ENCODE peak calls at places on chromosomes 11 and 22, in five cellular contexts. One of them, this sample, is unnamed. For H3K4me1, the result is how much of the 10 kb centered on the place peaks cover.

GRCh38 chr11:3108183-3108721 is 51.0 kb upstream of the CARS1 start:
- DNase-seq in osteoblast: no peak
- DNase-seq in transverse colon: peak
- DNase-seq in effector memory CD4-positive, alpha-beta T cell: no peak
- DNase-seq in naive thymus-derived CD4-positive, alpha-beta T cell: no peak
- DNase-seq in this sample: no peak

GRCh38 chr11:75691804-75692203 is 23.0 kb upstream of the MAP6 start:
- DNase-seq in osteoblast: no peak
- DNase-seq in naive thymus-derived CD4-positive, alpha-beta T cell: no peak
- DNase-seq in transverse colon: no peak
- DNase-seq in effector memory CD4-positive, alpha-beta T cell: no peak
- DNase-seq in this sample: no peak

GRCh38 chr11:129815596-129816461 is at the start of gene TMEM45B:
- DNase-seq in effector memory CD4-positive, alpha-beta T cell: no peak
- DNase-seq in transverse colon: peak
- DNase-seq in osteoblast: peak
- DNase-seq in naive thymus-derived CD4-positive, alpha-beta T cell: peak
- DNase-seq in this sample: no peak

GRCh38 chr11:71181566-71181965 is 70.8 kb downstream of the SHANK2 start:
- DNase-seq in transverse colon: no peak
- DNase-seq in effector memory CD4-positive, alpha-beta T cell: no peak
- DNase-seq in naive thymus-derived CD4-positive, alpha-beta T cell: no peak
- DNase-seq in osteoblast: no peak
- DNase-seq in this sample: no peak

GRCh38 chr11:126890561-126890960 is 110.0 kb downstream of the KIRREL3 start:
- DNase-seq in transverse colon: no peak
- DNase-seq in naive thymus-derived CD4-positive, alpha-beta T cell: no peak
- DNase-seq in effector memory CD4-positive, alpha-beta T cell: no peak
- DNase-seq in osteoblast: no peak
- DNase-seq in this sample: no peak

GRCh38 chr22:49150801-49151221 is 676.9 kb downstream of the BRD1 start:
- DNase-seq in transverse colon: no peak
- DNase-seq in osteoblast: no peak
- DNase-seq in effector memory CD4-positive, alpha-beta T cell: no peak
- DNase-seq in naive thymus-derived CD4-positive, alpha-beta T cell: no peak
- DNase-seq in this sample: no peak

GRCh38 chr11:46879056-46879585 is 33.0 kb upstream of the CKAP5 start:
- DNase-seq in naive thymus-derived CD4-positive, alpha-beta T cell: no peak
- DNase-seq in osteoblast: no peak
- DNase-seq in transverse colon: no peak
- DNase-seq in effector memory CD4-positive, alpha-beta T cell: no peak
- DNase-seq in this sample: peak

GRCh38 chr11:134802116-134802515 is 390.1 kb upstream of the B3GAT1 start:
- DNase-seq in effector memory CD4-positive, alpha-beta T cell: no peak
- DNase-seq in osteoblast: no peak
- DNase-seq in naive thymus-derived CD4-positive, alpha-beta T cell: no peak
- DNase-seq in transverse colon: no peak
- DNase-seq in this sample: no peak

GRCh38 chr22:24807284-24807950 is 1.4 kb downstream of the SGSM1 start:
- DNase-seq in osteoblast: peak
- DNase-seq in naive thymus-derived CD4-positive, alpha-beta T cell: peak
- DNase-seq in transverse colon: peak
- DNase-seq in effector memory CD4-positive, alpha-beta T cell: no peak
- DNase-seq in this sample: no peak

GRCh38 chr11:66330931-66331330 is 5.3 kb downstream of the RIN1 start:
- DNase-seq in transverse colon: no peak
- DNase-seq in naive thymus-derived CD4-positive, alpha-beta T cell: no peak
- DNase-seq in osteoblast: no peak
- DNase-seq in effector memory CD4-positive, alpha-beta T cell: no peak
- DNase-seq in this sample: no peak

GRCh38 chr11:2168286-2169000 is 3.2 kb downstream of the TH start:
- DNase-seq in naive thymus-derived CD4-positive, alpha-beta T cell: no peak
- DNase-seq in effector memory CD4-positive, alpha-beta T cell: no peak
- DNase-seq in osteoblast: peak
- DNase-seq in transverse colon: no peak
- DNase-seq in this sample: no peak

GRCh38 chr11:27864046-27865025 is 164.1 kb upstream of the BDNF start:
- DNase-seq in effector memory CD4-positive, alpha-beta T cell: no peak
- DNase-seq in osteoblast: no peak
- DNase-seq in naive thymus-derived CD4-positive, alpha-beta T cell: no peak
- DNase-seq in transverse colon: peak
- DNase-seq in this sample: no peak

GRCh38 chr22:19663286-19663815 is 51.0 kb upstream of the SEPTIN5 start:
- DNase-seq in effector memory CD4-positive, alpha-beta T cell: no peak
- DNase-seq in osteoblast: peak
- DNase-seq in transverse colon: peak
- DNase-seq in naive thymus-derived CD4-positive, alpha-beta T cell: no peak
- DNase-seq in this sample: peak

GRCh38 chr11:115552773-115553438 is 48.7 kb upstream of the CADM1 start:
- DNase-seq in transverse colon: no peak
- DNase-seq in naive thymus-derived CD4-positive, alpha-beta T cell: no peak
- DNase-seq in effector memory CD4-positive, alpha-beta T cell: no peak
- DNase-seq in osteoblast: no peak
- DNase-seq in this sample: no peak

GRCh38 chr11:20671856-20672546 is 2.6 kb downstream of the NELL1 start:
- DNase-seq in naive thymus-derived CD4-positive, alpha-beta T cell: no peak
- DNase-seq in osteoblast: peak
- DNase-seq in effector memory CD4-positive, alpha-beta T cell: no peak
- DNase-seq in transverse colon: no peak
- DNase-seq in this sample: no peak

GRCh38 chr11:3217751-3218482 is 696 bp downstream of the MRGPRG start:
- DNase-seq in effector memory CD4-positive, alpha-beta T cell: no peak
- DNase-seq in osteoblast: peak
- DNase-seq in transverse colon: peak
- DNase-seq in naive thymus-derived CD4-positive, alpha-beta T cell: no peak
- DNase-seq in this sample: no peak

GRCh38 chr11:77502501-77502900 is 28.6 kb upstream of the PAK1 start:
- DNase-seq in osteoblast: peak
- DNase-seq in effector memory CD4-positive, alpha-beta T cell: no peak
- DNase-seq in transverse colon: no peak
- DNase-seq in naive thymus-derived CD4-positive, alpha-beta T cell: no peak
- DNase-seq in this sample: no peak

GRCh38 chr22:27730649-27731433 is 70.7 kb downstream of the MN1 start:
- DNase-seq in osteoblast: no peak
- DNase-seq in naive thymus-derived CD4-positive, alpha-beta T cell: no peak
- DNase-seq in transverse colon: no peak
- DNase-seq in effector memory CD4-positive, alpha-beta T cell: no peak
- DNase-seq in this sample: no peak

GRCh38 chr11:94793002-94793401 is 24.8 kb downstream of the AMOTL1 start:
- DNase-seq in naive thymus-derived CD4-positive, alpha-beta T cell: no peak
- DNase-seq in osteoblast: no peak
- DNase-seq in transverse colon: no peak
- DNase-seq in effector memory CD4-positive, alpha-beta T cell: no peak
- DNase-seq in this sample: no peak

GRCh38 chr11:104819603-104820002 is 78.7 kb downstream of the CASP12 start:
- DNase-seq in effector memory CD4-positive, alpha-beta T cell: no peak
- DNase-seq in naive thymus-derived CD4-positive, alpha-beta T cell: no peak
- DNase-seq in osteoblast: no peak
- DNase-seq in transverse colon: no peak
- DNase-seq in this sample: no peak

GRCh38 chr11:126304457-126305072 is 705 bp downstream of the DCPS start:
- DNase-seq in effector memory CD4-positive, alpha-beta T cell: no peak
- DNase-seq in osteoblast: peak
- DNase-seq in naive thymus-derived CD4-positive, alpha-beta T cell: no peak
- DNase-seq in transverse colon: no peak
- DNase-seq in this sample: no peak

GRCh38 chr22:31623634-31624312 is 38.2 kb downstream of the PISD start:
- DNase-seq in naive thymus-derived CD4-positive, alpha-beta T cell: no peak
- DNase-seq in effector memory CD4-positive, alpha-beta T cell: no peak
- DNase-seq in osteoblast: peak
- DNase-seq in transverse colon: no peak
- DNase-seq in this sample: no peak

GRCh38 chr11:132888226-132888625 is 644.1 kb downstream of the OPCML start:
- DNase-seq in effector memory CD4-positive, alpha-beta T cell: no peak
- DNase-seq in naive thymus-derived CD4-positive, alpha-beta T cell: no peak
- DNase-seq in osteoblast: no peak
- DNase-seq in transverse colon: no peak
- DNase-seq in this sample: no peak

GRCh38 chr22:29166180-29166579 is 39.5 kb upstream of the EMID1 start:
- DNase-seq in effector memory CD4-positive, alpha-beta T cell: no peak
- DNase-seq in osteoblast: no peak
- DNase-seq in transverse colon: no peak
- DNase-seq in naive thymus-derived CD4-positive, alpha-beta T cell: no peak
- DNase-seq in this sample: no peak

GRCh38 chr11:61011950-61012830 is 40.7 kb downstream of the CD6 start:
- DNase-seq in naive thymus-derived CD4-positive, alpha-beta T cell: no peak
- DNase-seq in effector memory CD4-positive, alpha-beta T cell: no peak
- DNase-seq in osteoblast: peak
- DNase-seq in transverse colon: no peak
- DNase-seq in this sample: no peak

GRCh38 chr11:32006799-32007388 is 84.0 kb upstream of the RCN1 start:
- DNase-seq in effector memory CD4-positive, alpha-beta T cell: no peak
- DNase-seq in osteoblast: no peak
- DNase-seq in transverse colon: no peak
- DNase-seq in naive thymus-derived CD4-positive, alpha-beta T cell: peak
- DNase-seq in this sample: no peak

GRCh38 chr11:8354622-8355417 is 91.1 kb upstream of the LMO1 start:
- DNase-seq in effector memory CD4-positive, alpha-beta T cell: no peak
- DNase-seq in osteoblast: peak
- DNase-seq in transverse colon: no peak
- DNase-seq in naive thymus-derived CD4-positive, alpha-beta T cell: no peak
- DNase-seq in this sample: no peak

GRCh38 chr11:75475767-75476650 is 43.0 kb upstream of the KLHL35 start:
- DNase-seq in transverse colon: peak
- DNase-seq in effector memory CD4-positive, alpha-beta T cell: no peak
- DNase-seq in naive thymus-derived CD4-positive, alpha-beta T cell: no peak
- DNase-seq in osteoblast: peak
- DNase-seq in this sample: no peak

GRCh38 chr11:64859542-64860414 is 15.3 kb upstream of the CDC42BPG start:
- DNase-seq in transverse colon: peak
- DNase-seq in naive thymus-derived CD4-positive, alpha-beta T cell: peak
- DNase-seq in osteoblast: no peak
- DNase-seq in effector memory CD4-positive, alpha-beta T cell: no peak
- DNase-seq in this sample: no peak

DNA sequence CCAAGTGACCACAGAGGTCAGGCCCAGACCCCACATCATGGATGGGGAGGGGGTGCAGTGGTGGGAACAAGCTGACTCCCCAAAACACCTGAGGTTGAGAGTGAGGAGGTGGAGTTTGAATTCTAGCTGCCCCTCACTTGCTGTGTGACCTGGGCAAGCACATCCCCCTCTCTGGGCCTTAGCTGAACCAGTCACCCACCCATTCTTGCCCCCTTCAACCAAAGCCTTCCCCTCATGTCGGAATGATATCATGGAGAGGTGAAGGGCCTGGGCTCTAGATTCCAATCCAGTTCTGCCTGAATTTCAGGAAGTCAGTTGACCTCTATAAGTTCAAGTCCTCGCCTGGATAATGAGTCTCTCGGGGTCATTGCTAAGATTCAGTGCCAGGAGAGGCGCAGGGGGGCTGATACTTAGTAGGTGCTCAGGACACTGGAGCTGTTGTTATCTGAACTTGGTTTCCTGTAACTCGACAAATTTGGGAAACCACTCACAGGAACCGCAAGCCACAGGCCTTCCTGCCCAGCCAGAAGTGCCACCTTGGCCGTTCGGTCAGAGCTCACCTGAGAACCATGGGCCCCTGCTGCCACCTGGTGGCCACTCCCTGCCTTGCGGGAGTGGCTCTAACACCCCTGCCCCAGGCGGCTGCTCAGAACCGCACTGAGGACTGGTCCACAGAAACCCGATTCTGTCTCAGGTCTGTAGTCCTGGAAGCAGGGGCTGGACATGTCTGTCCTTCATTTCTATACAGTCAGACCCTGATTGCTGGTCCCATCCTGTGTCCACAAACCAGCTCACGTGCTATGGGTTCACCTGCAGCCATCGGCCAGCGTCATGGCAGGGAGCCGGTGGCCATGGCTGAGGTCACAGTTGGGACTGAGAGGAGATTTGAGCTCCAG is 6.9 kb downstream of the CDC42EP1 start:
- DNase-seq in transverse colon: peak
- DNase-seq in osteoblast: peak
- DNase-seq in naive thymus-derived CD4-positive, alpha-beta T cell: peak
- DNase-seq in effector memory CD4-positive, alpha-beta T cell: peak
- DNase-seq in this sample: no peak
- H3K4me1 ChIP-seq in transverse colon: half or more
- H3K4me1 ChIP-seq in osteoblast: under half
- H3K4me1 ChIP-seq in naive thymus-derived CD4-positive, alpha-beta T cell: under half
- H3K4me1 ChIP-seq in effector memory CD4-positive, alpha-beta T cell: under half
- H3K4me1 ChIP-seq in this sample: half or more

DNA sequence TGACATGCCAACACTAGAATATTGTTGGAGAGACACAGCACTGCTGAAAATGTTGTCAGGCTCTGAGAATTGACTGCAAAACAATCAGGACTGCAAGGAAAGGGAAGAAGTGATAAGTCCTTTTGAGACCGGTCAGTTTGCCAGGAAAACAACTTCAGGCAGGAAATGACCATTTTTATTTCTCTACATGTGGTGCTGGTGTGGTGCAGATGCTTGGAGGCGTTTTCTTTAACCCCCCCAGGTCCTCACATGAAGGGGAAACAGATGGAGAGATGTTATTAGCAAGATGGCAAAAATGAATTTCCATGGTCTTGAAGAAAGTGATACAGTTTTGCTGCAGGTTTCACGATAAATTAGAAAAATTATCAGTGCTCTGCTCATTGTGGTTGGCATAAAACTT is 5.7 kb downstream of the AP2A2 start:
- DNase-seq in transverse colon: no peak
- DNase-seq in naive thymus-derived CD4-positive, alpha-beta T cell: no peak
- DNase-seq in osteoblast: no peak
- DNase-seq in effector memory CD4-positive, alpha-beta T cell: no peak
- DNase-seq in this sample: no peak
- H3K4me1 ChIP-seq in transverse colon: under half
- H3K4me1 ChIP-seq in naive thymus-derived CD4-positive, alpha-beta T cell: under half
- H3K4me1 ChIP-seq in osteoblast: under half
- H3K4me1 ChIP-seq in effector memory CD4-positive, alpha-beta T cell: under half
- H3K4me1 ChIP-seq in this sample: half or more

GRCh38 chr11:12756867-12757266 is 82.6 kb downstream of the TEAD1 start:
- DNase-seq in osteoblast: no peak
- DNase-seq in transverse colon: no peak
- DNase-seq in naive thymus-derived CD4-positive, alpha-beta T cell: no peak
- DNase-seq in effector memory CD4-positive, alpha-beta T cell: no peak
- DNase-seq in this sample: no peak
- H3K4me1 ChIP-seq in osteoblast: under half
- H3K4me1 ChIP-seq in transverse colon: under half
- H3K4me1 ChIP-seq in naive thymus-derived CD4-positive, alpha-beta T cell: under half
- H3K4me1 ChIP-seq in effector memory CD4-positive, alpha-beta T cell: under half
- H3K4me1 ChIP-seq in this sample: under half

GRCh38 chr11:48031602-48032001 is 51.2 kb downstream of the PTPRJ start:
- DNase-seq in transverse colon: no peak
- DNase-seq in naive thymus-derived CD4-positive, alpha-beta T cell: no peak
- DNase-seq in osteoblast: no peak
- DNase-seq in effector memory CD4-positive, alpha-beta T cell: no peak
- DNase-seq in this sample: no peak
- H3K4me1 ChIP-seq in transverse colon: under half
- H3K4me1 ChIP-seq in naive thymus-derived CD4-positive, alpha-beta T cell: under half
- H3K4me1 ChIP-seq in osteoblast: under half
- H3K4me1 ChIP-seq in effector memory CD4-positive, alpha-beta T cell: under half
- H3K4me1 ChIP-seq in this sample: under half

GRCh38 chr22:17087176-17088131 is 2.7 kb downstream of the IL17RA start:
- DNase-seq in effector memory CD4-positive, alpha-beta T cell: peak
- DNase-seq in osteoblast: no peak
- DNase-seq in transverse colon: no peak
- DNase-seq in naive thymus-derived CD4-positive, alpha-beta T cell: peak
- DNase-seq in this sample: no peak
- H3K4me1 ChIP-seq in effector memory CD4-positive, alpha-beta T cell: half or more
- H3K4me1 ChIP-seq in osteoblast: under half
- H3K4me1 ChIP-seq in transverse colon: under half
- H3K4me1 ChIP-seq in naive thymus-derived CD4-positive, alpha-beta T cell: half or more
- H3K4me1 ChIP-seq in this sample: under half